ENCODE peak calls at places on chromosome 3, in nine cellular contexts. X is caudate nucleus; M is AG09309; K is endothelial cell of umbilical vein; N is activated T-cell treated with anti-CD3 and anti-CD28 coated beads for 48 hours; F is lung microvascular endothelial cell; H is NCI-H510A treated with DMSO at 0.1 percent for 48 hours; V is cardiac fibroblast; S is stimulated activated CD8-positive, alpha-beta memory T cell treated with anti-CD3 and anti-CD28 coated beads, Interleukin-4, amount 100 ng/mL, for 24 hours. Y is an unnamed sample.

GRCh38 chr3:11238057-11238456 is 34.1 kb upstream of the ATG7 start:
- DNase-seq in X (no peak), M (peak), K (peak), N (peak), F (no peak), H (no peak), V (peak), S (no peak), Y (no peak)

GRCh38 chr3:71893120-71893519 is 108.2 kb upstream of the PROK2 start:
- DNase-seq in X (peak), M (no peak), K (no peak), N (no peak), F (no peak), H (no peak), V (no peak), S (no peak), Y (no peak)

GRCh38 chr3:120425877-120426276 is 24.9 kb downstream of the FSTL1 start:
- DNase-seq in X (no peak), M (peak), K (peak), N (no peak), F (no peak), H (no peak), V (peak), S (no peak), Y (peak)

GRCh38 chr3:100087203-100087602 is 27.1 kb downstream of the FILIP1L start:
- DNase-seq in X (no peak), M (no peak), K (no peak), N (no peak), F (peak), H (no peak), V (peak), S (no peak), Y (no peak)

GRCh38 chr3:186413615-186414415 is 51.8 kb upstream of the DGKG start:
- DNase-seq in X (peak), M (no peak), K (no peak), N (no peak), F (peak), H (peak), V (peak), S (no peak), Y (peak)

GRCh38 chr3:188049890-188050530 is 103.9 kb upstream of the LPP start:
- DNase-seq in X (no peak), M (no peak), K (no peak), N (no peak), F (no peak), H (no peak), V (no peak), S (no peak), Y (no peak)

GRCh38 chr3:9330166-9330703 is 32.6 kb upstream of the THUMPD3 start:
- DNase-seq in X (no peak), M (no peak), K (no peak), N (no peak), F (no peak), H (no peak), V (no peak), S (no peak), Y (no peak)

GRCh38 chr3:61667417-61668213 is 106.2 kb downstream of the PTPRG start:
- DNase-seq in X (no peak), M (no peak), K (no peak), N (no peak), F (no peak), H (no peak), V (peak), S (no peak), Y (no peak)

GRCh38 chr3:121748638-121749275 is 784 bp downstream of the GOLGB1 start:
- DNase-seq in X (no peak), M (peak), K (no peak), N (no peak), F (peak), H (no peak), V (peak), S (no peak), Y (peak)

GRCh38 chr3:36729204-36730056 is 34.9 kb downstream of the DCLK3 start:
- DNase-seq in X (no peak), M (peak), K (peak), N (no peak), F (peak), H (peak), V (peak), S (no peak), Y (no peak)